ENCODE peak calls at places on chromosomes 2 and 18, in ten cellular contexts. One of them, this sample, is unnamed.

GRCh38 chr2:230158468-230158867 is 61.3 kb downstream of the SP110 start:
- DNase-seq in sigmoid colon: no peak
- DNase-seq in spleen: no peak
- DNase-seq in H1: no peak
- DNase-seq in K562: peak; percentile 16
- DNase-seq in GM12878: no peak
- DNase-seq in suprapubic skin: no peak
- DNase-seq in stomach: no peak
- DNase-seq in breast epithelium: no peak
- DNase-seq in transverse colon: no peak
- DNase-seq in this sample: no peak

GRCh38 chr2:96637385-96638143 is 548 bp downstream of the KANSL3 start:
- DNase-seq in sigmoid colon: peak; percentile 95
- DNase-seq in spleen: peak; percentile 96
- DNase-seq in H1: peak; percentile 10
- DNase-seq in K562: peak; percentile 96
- DNase-seq in GM12878: peak; percentile 21
- DNase-seq in suprapubic skin: peak; percentile 91
- DNase-seq in stomach: peak; percentile 86
- DNase-seq in breast epithelium: peak; percentile 83
- DNase-seq in transverse colon: peak; percentile 89
- DNase-seq in this sample: no peak

GRCh38 chr2:230899287-230899686 is 25.8 kb downstream of the GPR55 start:
- DNase-seq in sigmoid colon: peak; percentile 7
- DNase-seq in spleen: peak; percentile 47
- DNase-seq in H1: no peak
- DNase-seq in K562: no peak
- DNase-seq in GM12878: no peak
- DNase-seq in suprapubic skin: peak; percentile 49
- DNase-seq in stomach: peak; percentile 19
- DNase-seq in breast epithelium: peak; percentile 25
- DNase-seq in transverse colon: peak; percentile 5
- DNase-seq in this sample: no peak

GRCh38 chr2:189276277-189276676 is 96.7 kb upstream of the COL5A2 start:
- DNase-seq in sigmoid colon: no peak
- DNase-seq in spleen: no peak
- DNase-seq in H1: no peak
- DNase-seq in K562: no peak
- DNase-seq in GM12878: no peak
- DNase-seq in suprapubic skin: no peak
- DNase-seq in stomach: no peak
- DNase-seq in breast epithelium: no peak
- DNase-seq in transverse colon: no peak
- DNase-seq in this sample: no peak

GRCh38 chr2:128409326-128410034 is 90.8 kb upstream of the HS6ST1 start:
- DNase-seq in sigmoid colon: no peak
- DNase-seq in spleen: peak; percentile 56
- DNase-seq in H1: no peak
- DNase-seq in K562: no peak
- DNase-seq in GM12878: no peak
- DNase-seq in suprapubic skin: peak; percentile 44
- DNase-seq in stomach: peak; percentile 11
- DNase-seq in breast epithelium: no peak
- DNase-seq in transverse colon: peak; percentile 1
- DNase-seq in this sample: peak; percentile 90

GRCh38 chr2:3864943-3865664 is 161.7 kb downstream of the DCDC2C start:
- DNase-seq in sigmoid colon: no peak
- DNase-seq in spleen: no peak
- DNase-seq in H1: no peak
- DNase-seq in K562: no peak
- DNase-seq in GM12878: no peak
- DNase-seq in suprapubic skin: no peak
- DNase-seq in stomach: no peak
- DNase-seq in breast epithelium: no peak
- DNase-seq in transverse colon: no peak
- DNase-seq in this sample: no peak

GRCh38 chr2:157254041-157254440 is 3.5 kb upstream of the GALNT5 start:
- DNase-seq in sigmoid colon: no peak
- DNase-seq in spleen: no peak
- DNase-seq in H1: no peak
- DNase-seq in K562: no peak
- DNase-seq in GM12878: no peak
- DNase-seq in suprapubic skin: no peak
- DNase-seq in stomach: no peak
- DNase-seq in breast epithelium: no peak
- DNase-seq in transverse colon: no peak
- DNase-seq in this sample: no peak

GRCh38 chr2:201956361-201956760 is 77.3 kb upstream of the FZD7 start:
- DNase-seq in sigmoid colon: no peak
- DNase-seq in spleen: no peak
- DNase-seq in H1: no peak
- DNase-seq in K562: no peak
- DNase-seq in GM12878: no peak
- DNase-seq in suprapubic skin: no peak
- DNase-seq in stomach: no peak
- DNase-seq in breast epithelium: no peak
- DNase-seq in transverse colon: no peak
- DNase-seq in this sample: no peak

GRCh38 chr18:28338316-28338715 is 161.4 kb upstream of the CDH2 start:
- DNase-seq in sigmoid colon: no peak
- DNase-seq in spleen: no peak
- DNase-seq in H1: no peak
- DNase-seq in K562: no peak
- DNase-seq in GM12878: no peak
- DNase-seq in suprapubic skin: no peak
- DNase-seq in stomach: no peak
- DNase-seq in breast epithelium: no peak
- DNase-seq in transverse colon: no peak
- DNase-seq in this sample: no peak

GRCh38 chr2:84889332-84889731 is 8.4 kb upstream of the TRABD2A start:
- DNase-seq in sigmoid colon: peak; percentile 15
- DNase-seq in spleen: no peak
- DNase-seq in H1: no peak
- DNase-seq in K562: no peak
- DNase-seq in GM12878: no peak
- DNase-seq in suprapubic skin: no peak
- DNase-seq in stomach: no peak
- DNase-seq in breast epithelium: no peak
- DNase-seq in transverse colon: no peak
- DNase-seq in this sample: no peak

GRCh38 chr18:24560511-24560981 is 100.1 kb downstream of the HRH4 start:
- DNase-seq in sigmoid colon: no peak
- DNase-seq in spleen: no peak
- DNase-seq in H1: peak; percentile 46
- DNase-seq in K562: no peak
- DNase-seq in GM12878: no peak
- DNase-seq in suprapubic skin: no peak
- DNase-seq in stomach: no peak
- DNase-seq in breast epithelium: no peak
- DNase-seq in transverse colon: no peak
- DNase-seq in this sample: no peak

GRCh38 chr2:120104002-120104467 is 91.2 kb downstream of the EPB41L5 start:
- DNase-seq in sigmoid colon: no peak
- DNase-seq in spleen: no peak
- DNase-seq in H1: no peak
- DNase-seq in K562: no peak
- DNase-seq in GM12878: no peak
- DNase-seq in suprapubic skin: no peak
- DNase-seq in stomach: no peak
- DNase-seq in breast epithelium: no peak
- DNase-seq in transverse colon: no peak
- DNase-seq in this sample: no peak

DNA sequence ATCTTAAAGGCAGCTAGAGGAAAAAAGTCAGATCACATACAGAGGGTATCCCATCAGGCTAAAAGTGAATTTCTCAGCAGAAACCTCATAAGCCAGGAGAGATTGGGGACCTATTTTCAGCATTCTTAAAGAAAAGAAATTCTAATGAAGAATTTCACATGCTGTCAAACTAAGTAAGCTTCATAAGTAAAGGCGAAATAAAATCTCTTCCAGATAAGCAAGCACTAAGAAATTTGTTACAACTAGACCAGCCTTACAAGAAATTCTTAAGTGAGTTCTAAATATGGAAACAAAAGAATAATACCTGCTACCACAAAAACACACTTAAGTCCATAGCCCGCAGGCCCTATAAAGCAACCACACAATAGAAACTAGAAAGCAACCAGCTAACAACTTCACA is 186.1 kb downstream of the ETAA1 start:
- DNase-seq in sigmoid colon: no peak
- DNase-seq in spleen: no peak
- DNase-seq in H1: no peak
- DNase-seq in K562: no peak
- DNase-seq in GM12878: no peak
- DNase-seq in suprapubic skin: no peak
- DNase-seq in stomach: no peak
- DNase-seq in breast epithelium: no peak
- DNase-seq in transverse colon: no peak
- DNase-seq in this sample: no peak
- H3K9me3 ChIP-seq in sigmoid colon: peaks cover 23% of the 10 kb centered on the region
- H3K9me3 ChIP-seq in spleen: peaks cover 39% of the 10 kb centered on the region
- H3K9me3 ChIP-seq in H1: no peaks in the 10 kb centered on the region
- H3K9me3 ChIP-seq in K562: peaks cover 2% of the 10 kb centered on the region
- H3K9me3 ChIP-seq in GM12878: no peaks in the 10 kb centered on the region
- H3K9me3 ChIP-seq in suprapubic skin: peaks cover 40% of the 10 kb centered on the region
- H3K9me3 ChIP-seq in stomach: peaks cover 25% of the 10 kb centered on the region
- H3K9me3 ChIP-seq in breast epithelium: peaks cover 63% of the 10 kb centered on the region
- H3K9me3 ChIP-seq in transverse colon: peaks cover 17% of the 10 kb centered on the region
- H3K9me3 ChIP-seq in this sample: peaks cover 18% of the 10 kb centered on the region

DNA sequence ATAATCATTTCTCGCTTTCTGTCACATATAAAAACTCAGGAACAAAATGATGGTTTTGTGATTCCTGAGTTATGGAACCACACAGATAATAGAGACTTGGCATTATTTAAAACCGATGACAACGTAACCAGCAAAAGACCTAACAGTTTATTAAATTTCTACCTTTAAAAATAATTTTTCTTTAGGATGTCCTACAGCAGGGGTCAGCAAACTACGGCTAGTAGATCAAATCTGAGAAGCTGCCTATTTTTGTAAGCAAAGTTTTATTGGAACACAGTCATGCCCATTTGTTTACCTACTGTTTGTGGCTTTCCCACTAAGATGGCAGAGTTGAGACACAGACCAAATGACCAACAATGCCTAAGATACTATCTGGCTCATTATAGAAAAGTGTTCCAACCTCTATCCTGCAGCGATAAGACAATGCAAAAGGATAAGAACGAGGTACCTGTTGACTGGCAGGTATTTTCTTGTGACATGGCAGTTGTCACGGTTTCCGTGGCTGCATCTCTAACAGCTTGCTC is 53.0 kb upstream of the ZFP36L2 start:
- DNase-seq in sigmoid colon: no peak
- DNase-seq in spleen: no peak
- DNase-seq in H1: no peak
- DNase-seq in K562: no peak
- DNase-seq in GM12878: no peak
- DNase-seq in suprapubic skin: no peak
- DNase-seq in stomach: no peak
- DNase-seq in breast epithelium: no peak
- DNase-seq in transverse colon: no peak
- DNase-seq in this sample: no peak
- TF ChIP-seq POLR2AphosphoS5 in sigmoid colon: no peak
- TF ChIP-seq POLR2AphosphoS5 in spleen: no peak
- TF ChIP-seq POLR2AphosphoS5 in H1: no peak
- TF ChIP-seq POLR2AphosphoS5 in K562: no peak
- TF ChIP-seq POLR2AphosphoS5 in GM12878: no peak
- TF ChIP-seq POLR2AphosphoS5 in suprapubic skin: no peak
- TF ChIP-seq POLR2AphosphoS5 in stomach: no peak
- TF ChIP-seq POLR2AphosphoS5 in breast epithelium: no peak
- TF ChIP-seq POLR2AphosphoS5 in transverse colon: no peak
- TF ChIP-seq POLR2AphosphoS5 in this sample: no peak

DNA sequence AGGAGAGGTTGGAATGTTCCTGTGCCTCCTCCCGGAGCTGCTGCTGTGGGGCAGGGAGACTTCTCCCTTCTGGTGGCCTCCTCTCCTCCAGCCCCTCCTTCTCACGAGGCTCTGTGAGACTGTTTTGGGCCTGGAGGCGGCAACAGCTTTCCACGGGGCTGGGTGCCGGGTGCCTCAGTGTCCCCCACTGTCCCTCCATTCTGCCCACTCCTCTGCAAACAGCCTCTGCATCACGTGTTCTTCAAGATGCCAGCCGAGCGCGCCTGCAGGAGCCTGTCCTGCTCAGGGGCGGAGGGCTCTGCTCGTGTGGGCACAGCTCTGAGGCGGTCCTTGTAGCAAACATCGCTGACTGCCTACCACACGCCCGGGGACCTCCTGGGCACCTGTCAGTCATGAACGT is 70.7 kb downstream of the RRM2 start:
- DNase-seq in sigmoid colon: no peak
- DNase-seq in spleen: peak; percentile 65
- DNase-seq in H1: no peak
- DNase-seq in K562: no peak
- DNase-seq in GM12878: no peak
- DNase-seq in suprapubic skin: no peak
- DNase-seq in stomach: no peak
- DNase-seq in breast epithelium: no peak
- DNase-seq in transverse colon: no peak
- DNase-seq in this sample: no peak
- H3K9me3 ChIP-seq in sigmoid colon: no peaks in the 10 kb centered on the region
- H3K9me3 ChIP-seq in spleen: no peaks in the 10 kb centered on the region
- H3K9me3 ChIP-seq in H1: peaks cover 16% of the 10 kb centered on the region
- H3K9me3 ChIP-seq in K562: peaks cover 7% of the 10 kb centered on the region
- H3K9me3 ChIP-seq in GM12878: no peaks in the 10 kb centered on the region
- H3K9me3 ChIP-seq in suprapubic skin: no peaks in the 10 kb centered on the region
- H3K9me3 ChIP-seq in stomach: peaks cover 2% of the 10 kb centered on the region
- H3K9me3 ChIP-seq in breast epithelium: no peaks in the 10 kb centered on the region
- H3K9me3 ChIP-seq in transverse colon: no peaks in the 10 kb centered on the region
- H3K9me3 ChIP-seq in this sample: no peaks in the 10 kb centered on the region

GRCh38 chr18:58788971-58789797 is 75.5 kb upstream of the ZNF532 start:
- DNase-seq in sigmoid colon: no peak
- DNase-seq in spleen: no peak
- DNase-seq in H1: no peak
- DNase-seq in K562: no peak
- DNase-seq in GM12878: no peak
- DNase-seq in suprapubic skin: no peak
- DNase-seq in stomach: peak; percentile 39
- DNase-seq in breast epithelium: no peak
- DNase-seq in transverse colon: no peak
- DNase-seq in this sample: no peak
- TF ChIP-seq POLR2AphosphoS5 in sigmoid colon: no peak
- TF ChIP-seq POLR2AphosphoS5 in spleen: no peak
- TF ChIP-seq POLR2AphosphoS5 in H1: no peak
- TF ChIP-seq POLR2AphosphoS5 in K562: no peak
- TF ChIP-seq POLR2AphosphoS5 in GM12878: no peak
- TF ChIP-seq POLR2AphosphoS5 in suprapubic skin: no peak
- TF ChIP-seq POLR2AphosphoS5 in stomach: peak; percentile 5
- TF ChIP-seq POLR2AphosphoS5 in breast epithelium: no peak
- TF ChIP-seq POLR2AphosphoS5 in transverse colon: peak; percentile 5
- TF ChIP-seq POLR2AphosphoS5 in this sample: no peak

GRCh38 chr2:239596298-239596697 is 195.5 kb upstream of the HDAC4 start:
- DNase-seq in sigmoid colon: peak; percentile 13
- DNase-seq in spleen: peak; percentile 23
- DNase-seq in H1: no peak
- DNase-seq in K562: no peak
- DNase-seq in GM12878: no peak
- DNase-seq in suprapubic skin: peak; percentile 48
- DNase-seq in stomach: no peak
- DNase-seq in breast epithelium: no peak
- DNase-seq in transverse colon: no peak
- DNase-seq in this sample: no peak
- H3K9me3 ChIP-seq in sigmoid colon: no peaks in the 10 kb centered on the region
- H3K9me3 ChIP-seq in spleen: no peaks in the 10 kb centered on the region
- H3K9me3 ChIP-seq in H1: peaks cover 13% of the 10 kb centered on the region
- H3K9me3 ChIP-seq in K562: no peaks in the 10 kb centered on the region
- H3K9me3 ChIP-seq in GM12878: peaks cover 5% of the 10 kb centered on the region
- H3K9me3 ChIP-seq in suprapubic skin: no peaks in the 10 kb centered on the region
- H3K9me3 ChIP-seq in stomach: no peaks in the 10 kb centered on the region
- H3K9me3 ChIP-seq in breast epithelium: no peaks in the 10 kb centered on the region
- H3K9me3 ChIP-seq in transverse colon: no peaks in the 10 kb centered on the region
- H3K9me3 ChIP-seq in this sample: no peaks in the 10 kb centered on the region

GRCh38 chr2:217723981-217724380 is 278.8 kb downstream of the TNS1 start:
- DNase-seq in sigmoid colon: no peak
- DNase-seq in spleen: no peak
- DNase-seq in H1: no peak
- DNase-seq in K562: no peak
- DNase-seq in GM12878: no peak
- DNase-seq in suprapubic skin: peak; percentile 69
- DNase-seq in stomach: no peak
- DNase-seq in breast epithelium: no peak
- DNase-seq in transverse colon: no peak
- DNase-seq in this sample: no peak
- TF ChIP-seq POLR2AphosphoS5 in sigmoid colon: no peak
- TF ChIP-seq POLR2AphosphoS5 in spleen: no peak
- TF ChIP-seq POLR2AphosphoS5 in H1: no peak
- TF ChIP-seq POLR2AphosphoS5 in K562: no peak
- TF ChIP-seq POLR2AphosphoS5 in GM12878: no peak
- TF ChIP-seq POLR2AphosphoS5 in suprapubic skin: no peak
- TF ChIP-seq POLR2AphosphoS5 in stomach: no peak
- TF ChIP-seq POLR2AphosphoS5 in breast epithelium: no peak
- TF ChIP-seq POLR2AphosphoS5 in transverse colon: no peak
- TF ChIP-seq POLR2AphosphoS5 in this sample: no peak